ENCODE peak calls at places on chromosome 6, in six cellular contexts. V is K562, T is H1, H is HCT116, Q is GM12878, O is HepG2. F is an unnamed sample. For H3K79me2, the result is how much of the 10 kb centered on the place peaks cover.

GRCh38 chr6:108330806-108331205 is 36.0 kb downstream of the AFG1L start:
- DNase-seq in V (no peak), T (no peak), H (no peak), Q (no peak), O (no peak), F (no peak)

GRCh38 chr6:108655840-108656650 is 95.3 kb downstream of the FOXO3 start:
- DNase-seq in V (no peak), T (no peak), H (no peak), Q (no peak), O (peak), F (peak)

GRCh38 chr6:139468178-139468577 is 93.7 kb upstream of the CITED2 start:
- DNase-seq in V (no peak), T (no peak), H (no peak), Q (no peak), O (no peak), F (no peak)

GRCh38 chr6:145721144-145721543 is 14.2 kb downstream of the EPM2A start:
- DNase-seq in V (no peak), T (no peak), H (no peak), Q (no peak), O (no peak), F (no peak)

GRCh38 chr6:150254671-150255228 is 111.9 kb downstream of the PPP1R14C start:
- DNase-seq in V (no peak), T (no peak), H (no peak), Q (no peak), O (no peak), F (no peak)

GRCh38 chr6:24824142-24824755 is 25.5 kb upstream of the ARMH2 start:
- DNase-seq in V (no peak), T (no peak), H (no peak), Q (no peak), O (peak), F (no peak)

GRCh38 chr6:9250852-9251251 is 815.5 kb upstream of the SLC35B3 start:
- DNase-seq in V (peak), T (peak), H (peak), Q (no peak), O (peak), F (peak)

GRCh38 chr6:5053864-5054426 is 31.2 kb upstream of the PPP1R3G start:
- DNase-seq in V (no peak), T (no peak), H (no peak), Q (no peak), O (no peak), F (no peak)

GRCh38 chr6:47631248-47632196 is 66.9 kb upstream of the ADGRF4 start:
- DNase-seq in V (peak), T (peak), H (peak), Q (peak), O (peak), F (peak)

GRCh38 chr6:166932616-166933015 is 23.7 kb downstream of the RNASET2 start:
- DNase-seq in V (no peak), T (no peak), H (no peak), Q (no peak), O (no peak), F (no peak)

GRCh38 chr6:157213897-157214296 is 109.4 kb downstream of the TMEM242 start:
- DNase-seq in V (no peak), T (no peak), H (no peak), Q (no peak), O (no peak), F (no peak)

GRCh38 chr6:169008641-169009040 is 245.0 kb downstream of the THBS2 start:
- DNase-seq in V (peak), T (no peak), H (no peak), Q (no peak), O (no peak), F (no peak)
- TF ChIP-seq CTCF in V (no peak), T (no peak), H (no peak), Q (no peak), O (no peak), F (no peak)

GRCh38 chr6:110799181-110799580 is 16.1 kb downstream of the CDK19 start:
- DNase-seq in V (no peak), T (no peak), H (no peak), Q (no peak), O (no peak), F (no peak)

GRCh38 chr6:110800181-110800838 is 15.0 kb downstream of the CDK19 start:
- DNase-seq in V (no peak), T (no peak), H (no peak), Q (no peak), O (no peak), F (no peak)

GRCh38 chr6:110799655-110800054 is 15.6 kb downstream of the CDK19 start:
- DNase-seq in V (no peak), T (no peak), H (no peak), Q (no peak), O (peak), F (no peak)

GRCh38 chr6:110800839-110801196 is 14.5 kb downstream of the CDK19 start:
- DNase-seq in V (no peak), T (no peak), H (no peak), Q (no peak), O (no peak), F (no peak)
- H3K79me2 ChIP-seq in V (under half), T (half or more), H (under half), Q (under half), O (half or more), F (half or more)

GRCh38 chr6:12523726-12524125 is 192.8 kb upstream of the PHACTR1 start:
- DNase-seq in V (no peak), T (no peak), H (no peak), Q (no peak), O (no peak), F (no peak)
- TF ChIP-seq SIN3A in V (no peak), T (no peak), H (no peak), Q (no peak), O (no peak), F (no peak)

DNA sequence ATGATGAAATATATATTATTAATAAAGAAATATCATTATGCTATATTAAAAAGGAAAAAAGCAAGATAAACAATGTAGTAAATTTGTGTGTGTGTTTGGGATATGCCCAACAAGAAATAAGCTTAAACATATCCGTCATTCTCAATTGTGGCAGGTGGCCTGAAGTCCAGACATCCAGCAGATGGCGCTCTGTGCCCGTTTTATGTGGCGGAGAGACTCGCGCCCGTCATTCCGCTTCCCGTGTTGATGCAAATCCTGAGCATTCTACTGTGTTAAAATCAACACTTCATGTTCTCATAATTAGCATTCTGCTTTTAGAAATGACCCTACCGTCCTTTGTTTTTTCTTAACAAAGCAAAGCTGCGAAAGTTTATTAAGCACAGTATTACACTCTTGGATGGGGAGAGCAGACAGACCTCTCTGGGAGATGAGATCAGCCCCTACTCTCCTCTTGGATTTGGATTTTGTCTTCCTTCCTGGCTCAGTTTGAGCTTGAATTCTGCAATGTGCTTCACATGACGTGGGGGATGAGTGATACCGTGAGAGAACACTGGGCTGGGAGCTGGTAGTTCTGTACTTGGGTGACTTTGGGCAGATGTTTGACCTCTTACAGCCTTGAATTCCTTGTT is 125.8 kb downstream of the MCHR2 start:
- DNase-seq in V (peak), T (peak), H (peak), Q (peak), O (peak), F (peak)
- TF ChIP-seq CTCF in V (peak), T (peak), H (peak), Q (peak), O (peak), F (peak)

DNA sequence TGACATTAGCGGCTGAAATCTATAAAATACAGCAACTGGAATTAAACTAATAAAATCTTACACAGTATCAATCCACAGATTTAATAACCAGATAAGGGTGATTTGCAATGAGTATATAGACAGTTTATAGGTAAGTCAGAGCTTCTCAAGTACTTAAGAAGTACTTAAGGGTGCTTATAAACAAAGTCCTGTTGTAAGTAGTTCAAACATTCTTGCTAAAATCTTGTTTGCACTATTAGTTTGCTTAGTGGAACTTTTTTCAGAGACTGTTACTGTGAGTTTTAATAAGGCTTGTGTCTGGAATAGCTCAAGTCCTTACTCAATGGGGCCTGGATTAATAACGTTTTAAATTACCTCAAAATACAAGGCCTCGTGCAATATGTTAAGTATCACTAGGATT is 240.5 kb downstream of the GMDS start:
- DNase-seq in V (no peak), T (no peak), H (no peak), Q (no peak), O (no peak), F (no peak)
- H3K79me2 ChIP-seq in V (under half), T (under half), H (under half), Q (under half), O (under half), F (under half)

DNA sequence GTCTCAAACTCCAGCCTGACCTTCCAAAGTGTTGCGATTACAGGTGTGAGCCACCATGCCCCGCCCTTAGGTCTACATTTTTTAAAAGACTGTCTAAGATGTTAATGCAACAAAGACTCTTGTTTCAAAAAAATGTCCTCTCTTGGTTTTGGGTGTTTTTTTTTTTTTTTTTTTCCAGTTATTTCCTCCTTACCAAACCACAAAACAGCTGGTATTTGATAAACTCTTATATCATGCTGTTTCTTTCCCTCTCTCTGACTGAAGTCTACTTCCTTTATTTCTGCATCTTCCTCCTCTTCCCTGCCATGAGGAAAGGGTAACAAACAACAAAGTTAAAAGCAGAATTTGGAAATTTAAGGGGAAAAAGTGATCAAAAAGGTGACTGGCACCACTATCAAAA is 21.2 kb downstream of the STK38 start:
- DNase-seq in V (no peak), T (no peak), H (no peak), Q (no peak), O (no peak), F (no peak)
- TF ChIP-seq SIN3A in V (no peak), T (no peak), H (no peak), Q (no peak), O (no peak), F (no peak)

DNA sequence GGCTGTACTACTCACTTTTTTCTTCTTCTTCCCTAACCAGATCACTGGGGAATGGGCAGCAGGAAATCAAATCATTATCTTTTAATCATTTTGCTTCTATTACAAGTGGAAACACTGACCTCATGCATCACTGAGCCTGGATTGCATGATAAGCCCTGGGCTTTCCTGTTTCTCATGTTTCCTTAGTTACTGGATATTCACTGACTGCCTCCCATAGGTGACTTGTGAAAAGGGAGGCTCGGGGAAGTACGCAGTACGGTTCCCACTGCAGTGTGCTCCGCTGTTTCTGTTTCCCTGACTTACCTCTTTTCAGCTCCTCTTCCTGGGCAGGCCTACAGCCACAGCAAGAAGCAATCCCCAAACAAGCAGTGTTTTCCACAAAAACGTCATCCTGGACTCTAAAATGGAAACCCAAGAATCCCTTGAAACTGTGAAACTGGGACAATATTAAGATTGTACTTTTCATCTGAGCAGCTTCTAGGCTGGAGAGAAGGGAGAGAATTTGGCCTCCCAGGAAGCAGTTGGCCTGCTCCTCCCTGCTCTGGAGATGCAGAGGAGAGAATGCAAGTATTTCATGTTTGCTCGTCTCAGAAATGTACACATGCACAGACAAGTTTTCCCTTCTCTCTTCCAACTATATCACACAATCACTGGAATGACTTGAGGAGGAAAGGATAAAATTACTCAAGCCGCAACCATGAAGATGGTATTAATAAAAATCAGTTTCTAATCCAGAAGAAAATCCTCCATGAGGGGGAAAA is 13.1 kb downstream of the BTNL2 start:
- DNase-seq in V (no peak), T (no peak), H (no peak), Q (no peak), O (no peak), F (no peak)
- TF ChIP-seq CTCF in V (no peak), T (no peak), H (no peak), Q (no peak), O (no peak), F (no peak)

GRCh38 chr6:38634518-38634917 is 5.2 kb downstream of the BTBD9 start:
- DNase-seq in V (no peak), T (no peak), H (no peak), Q (no peak), O (no peak), F (no peak)
- H3K79me2 ChIP-seq in V (under half), T (under half), H (under half), Q (under half), O (under half), F (under half)

DNA sequence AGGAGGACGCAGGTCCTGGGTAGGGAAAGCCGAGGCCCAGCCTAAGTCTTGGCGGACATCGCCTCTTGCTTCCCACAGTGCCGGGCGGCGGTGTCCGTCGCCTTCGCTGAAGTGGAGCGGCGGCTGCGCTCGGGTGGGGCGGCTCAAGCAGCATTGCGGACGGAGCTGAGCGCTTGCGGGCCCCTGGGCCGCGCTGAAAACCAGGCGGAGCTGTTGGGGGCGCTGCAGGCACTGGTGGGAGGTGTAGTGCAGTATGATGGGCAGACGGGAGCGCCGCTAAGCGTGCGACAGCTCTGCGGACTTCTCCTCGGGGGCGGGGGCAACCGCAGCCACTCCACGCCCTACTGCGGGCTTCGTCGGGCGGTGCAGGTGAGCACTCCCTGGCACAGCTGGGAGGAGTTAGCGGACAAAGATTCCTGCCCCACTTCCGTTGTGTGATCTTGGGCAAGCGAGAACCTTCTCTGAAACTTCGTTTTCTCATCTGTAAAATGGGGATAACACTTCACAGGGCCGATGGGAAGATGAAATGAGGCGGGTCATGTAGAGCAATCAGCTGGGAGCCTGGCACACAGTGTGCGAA is 4.3 kb downstream of the PRSS16 start:
- DNase-seq in V (peak), T (peak), H (peak), Q (peak), O (no peak), F (peak)
- TF ChIP-seq SIN3A in V (peak), T (peak), H (no peak), Q (no peak), O (no peak), F (no peak)

F was measured in SK-N-SH.